ENCODE peak calls at places on chromosomes 11 and 22, in four cellular contexts. I is epithelial cell of prostate, G is WTC11, B is adrenal gland. K is an unnamed sample.

GRCh38 chr11:12838463-12839120 is 164.4 kb downstream of the TEAD1 start:
- DNase-seq in I (peak; percentile 63), G (no peak), B (no peak), K (no peak)

GRCh38 chr22:30195245-30196140 is 51.1 kb downstream of the LIF start:
- DNase-seq in I (no peak), G (no peak), B (no peak), K (peak; percentile 30)

GRCh38 chr11:1655168-1656060 is 25.8 kb downstream of the KRTAP5-5 start:
- DNase-seq in I (no peak), G (no peak), B (no peak), K (no peak)

GRCh38 chr22:23302171-23303002 is 122.1 kb downstream of the BCR start:
- DNase-seq in I (no peak), G (no peak), B (no peak), K (no peak)

GRCh38 chr22:46763051-46763705 is 728 bp downstream of the TBC1D22A start:
- DNase-seq in I (no peak), G (no peak), B (no peak), K (peak; percentile 58)

GRCh38 chr11:120108154-120108784 is 29.6 kb downstream of the TRIM29 start:
- DNase-seq in I (no peak), G (peak; percentile 86), B (peak; percentile 77), K (peak; percentile 48)

GRCh38 chr11:82992219-82992618 is 79.5 kb downstream of the RAB30 start:
- DNase-seq in I (no peak), G (no peak), B (peak; percentile 39), K (peak; percentile 55)

GRCh38 chr11:119783466-119784400 is 54.7 kb upstream of the NECTIN1 start:
- DNase-seq in I (no peak), G (no peak), B (no peak), K (no peak)

GRCh38 chr11:65432686-65433582 is 10.3 kb downstream of the NEAT1 start:
- DNase-seq in I (no peak), G (no peak), B (no peak), K (no peak)

GRCh38 chr11:11978792-11979486 is 29.5 kb downstream of the DKK3 start:
- DNase-seq in I (no peak), G (no peak), B (peak; percentile 62), K (peak; percentile 90)

GRCh38 chr22:37507731-37508130 is 11.5 kb downstream of the CARD10 start:
- DNase-seq in I (no peak), G (no peak), B (no peak), K (no peak)

GRCh38 chr11:40338739-40339138 is 1120.7 kb downstream of the LRRC4C start:
- DNase-seq in I (peak; percentile 6), G (no peak), B (no peak), K (no peak)

GRCh38 chr11:95499516-95500135 is 268.6 kb upstream of the SESN3 start:
- DNase-seq in I (no peak), G (no peak), B (no peak), K (no peak)